ENCODE peak calls at places on chromosome 6, in eight cellular contexts. G is HFFc6, H is H9, T is right lobe of liver, F is GM10248, A is left ventricle myocardium inferior, E is nephron progenitor cell, I is AG09319. Q is an unnamed sample.

GRCh38 chr6:111872521-111873177 is 603 bp downstream of the FYN start:
- DNase-seq in G (peak; percentile 9), H (peak; percentile 49), T (no peak), F (peak; percentile 48), A (peak; percentile 37), E (peak; percentile 67), I (no peak), Q (peak; percentile 52)

GRCh38 chr6:14621518-14621917 is 503.9 kb downstream of the CD83 start:
- DNase-seq in G (no peak), H (no peak), T (no peak), F (no peak), A (no peak), E (no peak), I (no peak), Q (no peak)

GRCh38 chr6:104572901-104573300 is 286.8 kb downstream of the HACE1 start:
- DNase-seq in G (no peak), H (no peak), T (no peak), F (no peak), A (no peak), E (no peak), I (no peak), Q (no peak)

GRCh38 chr6:30340589-30341054 is 4.3 kb upstream of the RPP21 start:
- DNase-seq in G (no peak), H (no peak), T (no peak), F (no peak), A (no peak), E (no peak), I (no peak), Q (no peak)

GRCh38 chr6:89443658-89444057 is 10.7 kb downstream of the ANKRD6 start:
- DNase-seq in G (no peak), H (no peak), T (no peak), F (no peak), A (no peak), E (no peak), I (no peak), Q (no peak)

GRCh38 chr6:167505782-167506181 is 180.9 kb downstream of the TTLL2 start:
- DNase-seq in G (no peak), H (no peak), T (no peak), F (no peak), A (no peak), E (no peak), I (no peak), Q (no peak)

GRCh38 chr6:13795041-13795748 is 19.2 kb downstream of the MCUR1 start:
- DNase-seq in G (peak; percentile 84), H (peak; percentile 65), T (peak; percentile 79), F (peak; percentile 80), A (peak; percentile 75), E (peak; percentile 86), I (peak; percentile 59), Q (peak; percentile 80)

GRCh38 chr6:42453649-42454427 is 2.1 kb upstream of the TRERF1 start:
- DNase-seq in G (peak; percentile 32), H (peak; percentile 65), T (no peak), F (peak; percentile 50), A (peak; percentile 55), E (peak; percentile 49), I (no peak), Q (no peak)

GRCh38 chr6:100194535-100194934 is 200.5 kb upstream of the MCHR2 start:
- DNase-seq in G (no peak), H (no peak), T (no peak), F (no peak), A (no peak), E (no peak), I (peak; percentile 5), Q (no peak)

GRCh38 chr6:6221829-6222535 is 98.5 kb downstream of the F13A1 start:
- DNase-seq in G (no peak), H (peak; percentile 58), T (no peak), F (peak; percentile 18), A (no peak), E (peak; percentile 30), I (no peak), Q (peak; percentile 59)

GRCh38 chr6:7975764-7976146 is 65.2 kb upstream of the TXNDC5 start:
- DNase-seq in G (no peak), H (no peak), T (no peak), F (no peak), A (peak; percentile 34), E (no peak), I (no peak), Q (no peak)

GRCh38 chr6:36285797-36286196 is 15.9 kb downstream of the PNPLA1 start:
- DNase-seq in G (no peak), H (no peak), T (no peak), F (no peak), A (no peak), E (no peak), I (no peak), Q (no peak)

GRCh38 chr6:2055143-2055542 is 190.3 kb downstream of the GMDS start:
- DNase-seq in G (no peak), H (no peak), T (no peak), F (no peak), A (no peak), E (no peak), I (no peak), Q (no peak)

GRCh38 chr6:98037571-98037970 is 754.6 kb upstream of the MMS22L start:
- DNase-seq in G (no peak), H (no peak), T (no peak), F (no peak), A (no peak), E (no peak), I (no peak), Q (no peak)
- TF ChIP-seq CTCF in G (no peak), H (peak; percentile 60), T (no peak), F (no peak), A (no peak), E (no peak), I (no peak), Q (no peak)

GRCh38 chr6:149319413-149319812 is 1.9 kb downstream of the TAB2 start:
- DNase-seq in G (no peak), H (no peak), T (no peak), F (no peak), A (no peak), E (no peak), I (no peak), Q (no peak)

GRCh38 chr6:149316108-149316727 is 1.3 kb upstream of the TAB2 start:
- DNase-seq in G (no peak), H (no peak), T (no peak), F (no peak), A (no peak), E (no peak), I (no peak), Q (no peak)

GRCh38 chr6:149318581-149319286 is 1.2 kb downstream of the TAB2 start:
- DNase-seq in G (no peak), H (no peak), T (no peak), F (peak; percentile 26), A (no peak), E (no peak), I (no peak), Q (peak; percentile 67)

GRCh38 chr6:149317656-149318571 is at the start of gene TAB2:
- DNase-seq in G (no peak), H (no peak), T (peak; percentile 63), F (peak; percentile 60), A (peak; percentile 42), E (peak; percentile 84), I (no peak), Q (peak; percentile 57)

DNA sequence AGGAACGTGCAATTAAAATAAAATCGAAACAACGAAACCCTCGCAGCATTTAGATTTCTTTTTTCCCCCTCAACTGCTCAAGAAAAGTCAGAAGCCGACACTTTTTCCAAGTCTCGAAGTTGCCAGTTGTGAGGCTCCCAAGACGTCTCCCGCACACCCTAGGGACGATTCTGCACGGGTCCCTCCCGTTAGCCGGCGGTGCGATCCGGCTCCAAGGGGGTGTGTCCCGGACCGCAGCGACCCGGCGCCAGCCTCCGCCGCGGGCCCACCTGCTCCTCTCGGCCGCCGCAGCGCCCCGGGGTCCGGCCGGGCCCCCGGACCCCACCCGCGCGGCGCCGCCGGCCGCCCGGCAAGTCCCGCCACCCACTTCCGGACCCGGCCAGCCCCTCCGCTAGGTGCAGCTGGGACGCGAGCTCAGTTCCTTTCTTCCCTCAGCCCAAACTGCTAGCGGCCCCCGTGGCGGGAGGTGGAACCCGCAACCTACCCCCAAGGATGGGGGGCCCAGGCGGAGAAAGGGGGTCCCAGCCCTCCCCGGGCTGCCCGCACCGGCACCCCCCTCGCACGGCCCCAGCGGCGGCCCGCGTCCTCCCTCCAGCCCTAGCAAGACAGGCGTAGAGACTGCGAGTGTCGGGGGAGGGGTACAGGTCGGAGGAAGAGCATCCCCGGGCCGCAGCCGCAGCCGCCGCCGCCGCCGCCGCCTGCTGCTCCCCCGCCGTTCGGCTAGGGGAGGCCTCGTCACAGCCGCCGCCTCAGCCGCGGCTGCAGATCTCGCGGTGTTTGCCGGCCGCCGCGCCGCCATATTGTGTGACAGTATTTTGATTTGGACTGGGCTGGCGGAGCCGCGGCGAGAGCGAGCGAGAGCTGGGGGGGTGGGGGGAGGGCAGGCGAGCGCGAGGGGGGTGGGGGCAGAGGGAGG is 514 bp upstream of the TAB2 start:
- DNase-seq in G (peak; percentile 91), H (peak; percentile 90), T (peak; percentile 88), F (peak; percentile 89), A (peak; percentile 92), E (peak; percentile 89), I (peak; percentile 79), Q (peak; percentile 94)
- TF ChIP-seq CTCF in G (no peak), H (peak; percentile 13), T (no peak), F (no peak), A (no peak), E (no peak), I (no peak), Q (peak; percentile 46)

GRCh38 chr6:72702421-72702820 is 80.6 kb downstream of the KCNQ5 start:
- DNase-seq in G (no peak), H (no peak), T (no peak), F (no peak), A (no peak), E (no peak), I (no peak), Q (no peak)

GRCh38 chr6:72703093-72703492 is 81.2 kb downstream of the KCNQ5 start:
- DNase-seq in G (no peak), H (no peak), T (no peak), F (no peak), A (no peak), E (no peak), I (no peak), Q (no peak)

GRCh38 chr6:72699142-72699541 is 77.3 kb downstream of the KCNQ5 start:
- DNase-seq in G (no peak), H (no peak), T (no peak), F (no peak), A (no peak), E (no peak), I (no peak), Q (no peak)

GRCh38 chr6:72709436-72709835 is 87.6 kb downstream of the KCNQ5 start:
- DNase-seq in G (peak; percentile 22), H (no peak), T (no peak), F (no peak), A (no peak), E (no peak), I (peak; percentile 44), Q (no peak)

DNA sequence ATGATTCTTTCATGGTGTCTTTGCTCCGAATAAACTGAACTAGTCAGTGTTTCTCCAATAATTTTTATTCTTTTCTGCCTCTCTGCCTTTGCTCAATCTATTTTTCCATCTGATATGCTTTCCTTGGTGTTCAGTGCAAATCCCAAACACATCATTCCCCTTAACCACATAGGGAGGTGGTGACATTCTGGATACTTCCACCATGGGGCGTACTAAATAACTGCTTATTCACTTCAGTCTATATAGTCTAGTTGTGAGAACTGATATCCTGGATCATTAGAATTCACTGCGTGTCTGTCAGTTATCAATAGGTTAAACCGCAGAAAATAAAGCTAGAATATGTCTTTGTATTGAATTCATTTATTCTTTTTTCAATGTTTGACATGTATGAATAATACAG is 83.1 kb downstream of the KCNQ5 start:
- DNase-seq in G (no peak), H (no peak), T (no peak), F (no peak), A (no peak), E (no peak), I (no peak), Q (no peak)
- TF ChIP-seq CTCF in G (peak; percentile 45), H (peak; percentile 43), T (no peak), F (no peak), A (no peak), E (no peak), I (no peak), Q (peak; percentile 36)

GRCh38 chr6:41334482-41335023 is 855 bp upstream of the NCR2 start:
- DNase-seq in G (no peak), H (no peak), T (no peak), F (no peak), A (no peak), E (no peak), I (no peak), Q (peak; percentile 8)
- TF ChIP-seq CTCF in G (peak; percentile 35), H (peak; percentile 42), T (no peak), F (peak; percentile 25), A (no peak), E (peak; percentile 24), I (no peak), Q (peak; percentile 49)